ENCODE peak calls at places on chromosomes 1 and 21, in four cellular contexts. One of them, this sample, is unnamed.

GRCh38 chr1:55579332-55579996 is 364.3 kb upstream of the USP24 start:
- DNase-seq in left ventricle myocardium inferior: no peak
- DNase-seq in endodermal cell: no peak
- DNase-seq in neural progenitor cell: no peak
- DNase-seq in this sample: no peak

GRCh38 chr1:108590947-108591346 is 31.0 kb downstream of the EEIG2 start:
- DNase-seq in left ventricle myocardium inferior: no peak
- DNase-seq in endodermal cell: no peak
- DNase-seq in neural progenitor cell: no peak
- DNase-seq in this sample: no peak

GRCh38 chr1:31733389-31734219 is 29.8 kb upstream of the COL16A1 start:
- DNase-seq in left ventricle myocardium inferior: no peak
- DNase-seq in endodermal cell: no peak
- DNase-seq in neural progenitor cell: no peak
- DNase-seq in this sample: no peak

GRCh38 chr1:54109131-54110105 is 43.4 kb downstream of the CDCP2 start:
- DNase-seq in left ventricle myocardium inferior: no peak
- DNase-seq in endodermal cell: no peak
- DNase-seq in neural progenitor cell: no peak
- DNase-seq in this sample: no peak

GRCh38 chr1:167790117-167790516 is 68.3 kb downstream of the MPZL1 start:
- DNase-seq in left ventricle myocardium inferior: no peak
- DNase-seq in endodermal cell: no peak
- DNase-seq in neural progenitor cell: no peak
- DNase-seq in this sample: no peak

GRCh38 chr1:176692431-176692830 is 229.5 kb downstream of the PAPPA2 start:
- DNase-seq in left ventricle myocardium inferior: peak; percentile 80
- DNase-seq in endodermal cell: no peak
- DNase-seq in neural progenitor cell: no peak
- DNase-seq in this sample: peak; percentile 83

GRCh38 chr1:210098376-210098775 is 134.2 kb upstream of the SERTAD4 start:
- DNase-seq in left ventricle myocardium inferior: no peak
- DNase-seq in endodermal cell: no peak
- DNase-seq in neural progenitor cell: no peak
- DNase-seq in this sample: no peak

GRCh38 chr1:65372557-65372956 is 47.9 kb upstream of the LEPR start:
- DNase-seq in left ventricle myocardium inferior: no peak
- DNase-seq in endodermal cell: no peak
- DNase-seq in neural progenitor cell: no peak
- DNase-seq in this sample: no peak

GRCh38 chr1:10776206-10776905 is 20.1 kb downstream of the CASZ1 start:
- DNase-seq in left ventricle myocardium inferior: peak; percentile 11
- DNase-seq in endodermal cell: no peak
- DNase-seq in neural progenitor cell: no peak
- DNase-seq in this sample: no peak

GRCh38 chr1:218347316-218347712 is 2.2 kb downstream of the TGFB2 start:
- DNase-seq in left ventricle myocardium inferior: no peak
- DNase-seq in endodermal cell: peak; percentile 69
- DNase-seq in neural progenitor cell: peak; percentile 46
- DNase-seq in this sample: no peak

GRCh38 chr21:25350056-25350455 is 257.2 kb downstream of the MRPL39 start:
- DNase-seq in left ventricle myocardium inferior: no peak
- DNase-seq in endodermal cell: peak; percentile 80
- DNase-seq in neural progenitor cell: peak; percentile 43
- DNase-seq in this sample: no peak

GRCh38 chr1:111730706-111731105 is 8.5 kb downstream of the INKA2 start:
- DNase-seq in left ventricle myocardium inferior: no peak
- DNase-seq in endodermal cell: no peak
- DNase-seq in neural progenitor cell: no peak
- DNase-seq in this sample: peak; percentile 2

GRCh38 chr1:116489231-116489697 is 81.6 kb downstream of the CD58 start:
- DNase-seq in left ventricle myocardium inferior: no peak
- DNase-seq in endodermal cell: no peak
- DNase-seq in neural progenitor cell: peak; percentile 49
- DNase-seq in this sample: no peak

GRCh38 chr1:215793210-215793609 is 226.1 kb downstream of the KCTD3 start:
- DNase-seq in left ventricle myocardium inferior: no peak
- DNase-seq in endodermal cell: no peak
- DNase-seq in neural progenitor cell: no peak
- DNase-seq in this sample: no peak

GRCh38 chr21:15370576-15370975 is 305.8 kb upstream of the NRIP1 start:
- DNase-seq in left ventricle myocardium inferior: no peak
- DNase-seq in endodermal cell: no peak
- DNase-seq in neural progenitor cell: no peak
- DNase-seq in this sample: no peak

GRCh38 chr1:247370786-247371732 is 39.4 kb upstream of the ZNF496 start:
- DNase-seq in left ventricle myocardium inferior: no peak
- DNase-seq in endodermal cell: no peak
- DNase-seq in neural progenitor cell: no peak
- DNase-seq in this sample: no peak

GRCh38 chr1:167720965-167721616 is 691 bp upstream of the MPZL1 start:
- DNase-seq in left ventricle myocardium inferior: no peak
- DNase-seq in endodermal cell: peak; percentile 73
- DNase-seq in neural progenitor cell: peak; percentile 35
- DNase-seq in this sample: no peak

GRCh38 chr1:159922499-159923202 is 2.7 kb downstream of the TAGLN2 start:
- DNase-seq in left ventricle myocardium inferior: peak; percentile 81
- DNase-seq in endodermal cell: peak; percentile 62
- DNase-seq in neural progenitor cell: no peak
- DNase-seq in this sample: peak; percentile 87
- H3K4me1 ChIP-seq in left ventricle myocardium inferior: peaks cover 88% of the 10 kb centered on the region
- H3K4me1 ChIP-seq in endodermal cell: peaks cover 17% of the 10 kb centered on the region
- H3K4me1 ChIP-seq in neural progenitor cell: peaks cover 20% of the 10 kb centered on the region
- H3K4me1 ChIP-seq in this sample: peaks cover 55% of the 10 kb centered on the region

GRCh38 chr1:244833734-244834595 is 1.5 kb upstream of the COX20 start:
- DNase-seq in left ventricle myocardium inferior: peak; percentile 48
- DNase-seq in endodermal cell: peak; percentile 81
- DNase-seq in neural progenitor cell: peak; percentile 65
- DNase-seq in this sample: peak; percentile 58
- H3K27ac ChIP-seq in left ventricle myocardium inferior: peak overlapping the region; percentile 99
- H3K27ac ChIP-seq in endodermal cell: peak overlapping the region; percentile 100
- H3K27ac ChIP-seq in neural progenitor cell: peak overlapping the region; percentile 100
- H3K27ac ChIP-seq in this sample: peak overlapping the region; percentile 99

GRCh38 chr1:92478393-92478792 is 8.3 kb downstream of the GFI1 start:
- DNase-seq in left ventricle myocardium inferior: no peak
- DNase-seq in endodermal cell: no peak
- DNase-seq in neural progenitor cell: no peak
- DNase-seq in this sample: no peak
- H3K4me1 ChIP-seq in left ventricle myocardium inferior: peaks cover 32% of the 10 kb centered on the region
- H3K4me1 ChIP-seq in endodermal cell: peaks cover 16% of the 10 kb centered on the region
- H3K4me1 ChIP-seq in neural progenitor cell: peaks cover 28% of the 10 kb centered on the region
- H3K4me1 ChIP-seq in this sample: peaks cover 29% of the 10 kb centered on the region

GRCh38 chr1:170273556-170274501 is 128.1 kb downstream of the NTMT2 start:
- DNase-seq in left ventricle myocardium inferior: peak; percentile 46
- DNase-seq in endodermal cell: no peak
- DNase-seq in neural progenitor cell: no peak
- DNase-seq in this sample: peak; percentile 18
- H3K27ac ChIP-seq in left ventricle myocardium inferior: peak overlapping the region; percentile 65
- H3K27ac ChIP-seq in endodermal cell: no peak overlapping the region
- H3K27ac ChIP-seq in neural progenitor cell: no peak overlapping the region
- H3K27ac ChIP-seq in this sample: no peak overlapping the region

GRCh38 chr1:191709215-191709614 is 449.0 kb upstream of the RGS18 start:
- DNase-seq in left ventricle myocardium inferior: no peak
- DNase-seq in endodermal cell: no peak
- DNase-seq in neural progenitor cell: no peak
- DNase-seq in this sample: no peak
- H3K4me1 ChIP-seq in left ventricle myocardium inferior: no peaks in the 10 kb centered on the region
- H3K4me1 ChIP-seq in endodermal cell: peaks cover 6% of the 10 kb centered on the region
- H3K4me1 ChIP-seq in neural progenitor cell: no peaks in the 10 kb centered on the region
- H3K4me1 ChIP-seq in this sample: no peaks in the 10 kb centered on the region

DNA sequence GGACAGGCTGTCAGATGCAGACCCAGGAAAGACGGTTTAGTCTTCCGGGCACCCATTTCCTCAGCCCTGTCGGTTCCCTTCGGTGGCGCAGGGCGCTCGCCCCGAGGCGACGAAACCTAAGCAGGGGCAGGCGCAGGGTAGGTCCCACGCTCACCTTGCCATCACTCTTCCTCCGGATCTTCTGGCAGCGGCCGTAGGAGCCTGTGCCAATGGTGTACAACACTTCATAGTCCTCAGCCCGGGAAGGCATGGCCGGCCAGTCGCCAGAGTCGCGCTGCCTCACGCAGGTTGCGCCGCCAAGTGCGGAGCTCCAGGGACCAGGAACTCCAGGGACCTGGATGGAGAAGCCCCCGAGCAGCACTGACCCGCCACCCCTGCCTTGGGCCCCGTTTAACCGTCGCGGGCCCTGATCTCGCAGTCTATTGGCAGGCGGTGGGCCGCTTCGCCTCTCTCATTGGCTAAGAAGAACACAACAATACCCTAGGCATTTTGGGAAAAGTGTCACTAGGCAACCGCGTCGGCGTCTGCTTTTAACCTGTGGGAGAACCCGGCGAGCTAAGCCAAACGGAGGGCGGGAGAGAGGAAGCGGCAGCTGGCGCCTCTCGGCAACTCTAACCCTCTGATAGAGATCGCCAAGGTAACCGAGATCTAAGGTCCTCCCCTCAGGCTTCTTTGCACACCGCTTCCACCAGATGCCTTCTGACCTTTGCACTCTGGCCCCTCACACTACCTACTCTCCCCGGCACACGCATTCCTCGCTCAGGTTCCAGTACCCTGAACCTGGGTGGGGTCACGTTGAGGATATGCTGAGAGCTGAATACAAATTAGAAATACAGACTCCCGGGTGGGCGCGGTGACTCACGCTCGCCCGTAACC is at the start of gene NEK2:
- DNase-seq in left ventricle myocardium inferior: peak; percentile 85
- DNase-seq in endodermal cell: peak; percentile 99
- DNase-seq in neural progenitor cell: peak; percentile 99
- DNase-seq in this sample: peak; percentile 87
- H3K27ac ChIP-seq in left ventricle myocardium inferior: no peak within 1 kb of the TSS
- H3K27ac ChIP-seq in endodermal cell: peak within 1 kb of the TSS; percentile 61
- H3K27ac ChIP-seq in neural progenitor cell: peak within 1 kb of the TSS; percentile 40
- H3K27ac ChIP-seq in this sample: no peak within 1 kb of the TSS

GRCh38 chr1:33753087-33753856 is 110.6 kb upstream of the HMGB4 start:
- DNase-seq in left ventricle myocardium inferior: no peak
- DNase-seq in endodermal cell: no peak
- DNase-seq in neural progenitor cell: no peak
- DNase-seq in this sample: no peak
- H3K4me1 ChIP-seq in left ventricle myocardium inferior: peaks cover 4% of the 10 kb centered on the region
- H3K4me1 ChIP-seq in endodermal cell: no peaks in the 10 kb centered on the region
- H3K4me1 ChIP-seq in neural progenitor cell: no peaks in the 10 kb centered on the region
- H3K4me1 ChIP-seq in this sample: no peaks in the 10 kb centered on the region

GRCh38 chr1:8662380-8663072 is 154.9 kb downstream of the RERE start:
- DNase-seq in left ventricle myocardium inferior: no peak
- DNase-seq in endodermal cell: no peak
- DNase-seq in neural progenitor cell: no peak
- DNase-seq in this sample: no peak
- H3K27ac ChIP-seq in left ventricle myocardium inferior: peak overlapping the region; percentile 70
- H3K27ac ChIP-seq in endodermal cell: no peak overlapping the region
- H3K27ac ChIP-seq in neural progenitor cell: no peak overlapping the region
- H3K27ac ChIP-seq in this sample: peak overlapping the region; percentile 73